ENCODE peak calls at places on chromosomes 16 and 17, in nine cellular contexts. One of them, this sample, is unnamed.

GRCh38 chr16:19136549-19137196 is 22.9 kb downstream of the ITPRIPL2 start:
- DNase-seq in endothelial cell: no peak
- DNase-seq in mesenteric fat pad: no peak
- DNase-seq in OCI-LY7: no peak
- DNase-seq in Caco-2: no peak
- DNase-seq in MM.1S: no peak
- DNase-seq in activated CD4-positive, alpha-beta T cell treated with anti-CD3 and anti-CD28 coated beads, Interleukin-2, amount 50 U/mL, for 48 hours: no peak
- DNase-seq in stimulated activated CD8-positive, alpha-beta memory T cell treated with anti-CD3 and anti-CD28 coated beads, Interleukin-7, amount 100 ng/mL, for 1 hour: no peak
- DNase-seq in activated CD8-positive, alpha-beta memory T cell treated with anti-CD3 and anti-CD28 coated beads for 1 hour: no peak
- DNase-seq in this sample: no peak

GRCh38 chr17:4033751-4034251 is 69.6 kb upstream of the ATP2A3 start:
- DNase-seq in mesenteric fat pad: no peak
- DNase-seq in endothelial cell: no peak
- DNase-seq in OCI-LY7: no peak
- DNase-seq in Caco-2: no peak
- DNase-seq in MM.1S: no peak
- DNase-seq in activated CD8-positive, alpha-beta memory T cell treated with anti-CD3 and anti-CD28 coated beads for 1 hour: no peak
- DNase-seq in activated CD4-positive, alpha-beta T cell treated with anti-CD3 and anti-CD28 coated beads, Interleukin-2, amount 50 U/mL, for 48 hours: no peak
- DNase-seq in stimulated activated CD8-positive, alpha-beta memory T cell treated with anti-CD3 and anti-CD28 coated beads, Interleukin-7, amount 100 ng/mL, for 1 hour: no peak
- DNase-seq in this sample: no peak

GRCh38 chr16:20401475-20402016 is 3.0 kb downstream of the PDILT start:
- DNase-seq in endothelial cell: no peak
- DNase-seq in activated CD8-positive, alpha-beta memory T cell treated with anti-CD3 and anti-CD28 coated beads for 1 hour: no peak
- DNase-seq in MM.1S: no peak
- DNase-seq in stimulated activated CD8-positive, alpha-beta memory T cell treated with anti-CD3 and anti-CD28 coated beads, Interleukin-7, amount 100 ng/mL, for 1 hour: no peak
- DNase-seq in OCI-LY7: no peak
- DNase-seq in mesenteric fat pad: no peak
- DNase-seq in Caco-2: no peak
- DNase-seq in activated CD4-positive, alpha-beta T cell treated with anti-CD3 and anti-CD28 coated beads, Interleukin-2, amount 50 U/mL, for 48 hours: no peak
- DNase-seq in this sample: no peak

GRCh38 chr17:16199093-16199492 is 16.2 kb downstream of the NCOR1 start:
- DNase-seq in activated CD8-positive, alpha-beta memory T cell treated with anti-CD3 and anti-CD28 coated beads for 1 hour: no peak
- DNase-seq in stimulated activated CD8-positive, alpha-beta memory T cell treated with anti-CD3 and anti-CD28 coated beads, Interleukin-7, amount 100 ng/mL, for 1 hour: no peak
- DNase-seq in mesenteric fat pad: no peak
- DNase-seq in endothelial cell: peak
- DNase-seq in OCI-LY7: peak
- DNase-seq in Caco-2: no peak
- DNase-seq in activated CD4-positive, alpha-beta T cell treated with anti-CD3 and anti-CD28 coated beads, Interleukin-2, amount 50 U/mL, for 48 hours: no peak
- DNase-seq in MM.1S: no peak
- DNase-seq in this sample: no peak

GRCh38 chr17:68981288-68981687 is 26.1 kb upstream of the ABCA8 start:
- DNase-seq in OCI-LY7: no peak
- DNase-seq in mesenteric fat pad: no peak
- DNase-seq in activated CD4-positive, alpha-beta T cell treated with anti-CD3 and anti-CD28 coated beads, Interleukin-2, amount 50 U/mL, for 48 hours: no peak
- DNase-seq in Caco-2: no peak
- DNase-seq in endothelial cell: no peak
- DNase-seq in stimulated activated CD8-positive, alpha-beta memory T cell treated with anti-CD3 and anti-CD28 coated beads, Interleukin-7, amount 100 ng/mL, for 1 hour: no peak
- DNase-seq in MM.1S: peak
- DNase-seq in activated CD8-positive, alpha-beta memory T cell treated with anti-CD3 and anti-CD28 coated beads for 1 hour: no peak
- DNase-seq in this sample: no peak

GRCh38 chr16:27273670-27274522 is 5.3 kb upstream of the NSMCE1 start:
- DNase-seq in activated CD4-positive, alpha-beta T cell treated with anti-CD3 and anti-CD28 coated beads, Interleukin-2, amount 50 U/mL, for 48 hours: peak
- DNase-seq in stimulated activated CD8-positive, alpha-beta memory T cell treated with anti-CD3 and anti-CD28 coated beads, Interleukin-7, amount 100 ng/mL, for 1 hour: no peak
- DNase-seq in activated CD8-positive, alpha-beta memory T cell treated with anti-CD3 and anti-CD28 coated beads for 1 hour: no peak
- DNase-seq in mesenteric fat pad: no peak
- DNase-seq in Caco-2: peak
- DNase-seq in MM.1S: no peak
- DNase-seq in endothelial cell: no peak
- DNase-seq in OCI-LY7: peak
- DNase-seq in this sample: no peak

GRCh38 chr17:21549107-21549687 is 143.1 kb upstream of the KCNJ18 start:
- DNase-seq in activated CD4-positive, alpha-beta T cell treated with anti-CD3 and anti-CD28 coated beads, Interleukin-2, amount 50 U/mL, for 48 hours: peak
- DNase-seq in activated CD8-positive, alpha-beta memory T cell treated with anti-CD3 and anti-CD28 coated beads for 1 hour: no peak
- DNase-seq in OCI-LY7: peak
- DNase-seq in endothelial cell: no peak
- DNase-seq in stimulated activated CD8-positive, alpha-beta memory T cell treated with anti-CD3 and anti-CD28 coated beads, Interleukin-7, amount 100 ng/mL, for 1 hour: no peak
- DNase-seq in mesenteric fat pad: no peak
- DNase-seq in Caco-2: no peak
- DNase-seq in MM.1S: no peak
- DNase-seq in this sample: no peak

GRCh38 chr16:49158029-49158642 is 123.5 kb downstream of the CBLN1 start:
- DNase-seq in activated CD8-positive, alpha-beta memory T cell treated with anti-CD3 and anti-CD28 coated beads for 1 hour: no peak
- DNase-seq in stimulated activated CD8-positive, alpha-beta memory T cell treated with anti-CD3 and anti-CD28 coated beads, Interleukin-7, amount 100 ng/mL, for 1 hour: no peak
- DNase-seq in Caco-2: peak
- DNase-seq in endothelial cell: peak
- DNase-seq in MM.1S: peak
- DNase-seq in activated CD4-positive, alpha-beta T cell treated with anti-CD3 and anti-CD28 coated beads, Interleukin-2, amount 50 U/mL, for 48 hours: peak
- DNase-seq in mesenteric fat pad: no peak
- DNase-seq in OCI-LY7: peak
- DNase-seq in this sample: no peak

GRCh38 chr16:1290032-1290431 is 19.4 kb upstream of the UBE2I start:
- DNase-seq in activated CD8-positive, alpha-beta memory T cell treated with anti-CD3 and anti-CD28 coated beads for 1 hour: no peak
- DNase-seq in endothelial cell: no peak
- DNase-seq in mesenteric fat pad: no peak
- DNase-seq in Caco-2: no peak
- DNase-seq in OCI-LY7: no peak
- DNase-seq in activated CD4-positive, alpha-beta T cell treated with anti-CD3 and anti-CD28 coated beads, Interleukin-2, amount 50 U/mL, for 48 hours: no peak
- DNase-seq in MM.1S: no peak
- DNase-seq in stimulated activated CD8-positive, alpha-beta memory T cell treated with anti-CD3 and anti-CD28 coated beads, Interleukin-7, amount 100 ng/mL, for 1 hour: no peak
- DNase-seq in this sample: no peak

GRCh38 chr17:45127583-45128300 is 4.6 kb downstream of the PLCD3 start:
- DNase-seq in MM.1S: no peak
- DNase-seq in endothelial cell: no peak
- DNase-seq in mesenteric fat pad: no peak
- DNase-seq in activated CD4-positive, alpha-beta T cell treated with anti-CD3 and anti-CD28 coated beads, Interleukin-2, amount 50 U/mL, for 48 hours: no peak
- DNase-seq in stimulated activated CD8-positive, alpha-beta memory T cell treated with anti-CD3 and anti-CD28 coated beads, Interleukin-7, amount 100 ng/mL, for 1 hour: no peak
- DNase-seq in OCI-LY7: no peak
- DNase-seq in activated CD8-positive, alpha-beta memory T cell treated with anti-CD3 and anti-CD28 coated beads for 1 hour: no peak
- DNase-seq in Caco-2: peak
- DNase-seq in this sample: peak

GRCh38 chr17:79628861-79629547 is 18.2 kb upstream of the RBFOX3 start:
- DNase-seq in stimulated activated CD8-positive, alpha-beta memory T cell treated with anti-CD3 and anti-CD28 coated beads, Interleukin-7, amount 100 ng/mL, for 1 hour: no peak
- DNase-seq in OCI-LY7: no peak
- DNase-seq in mesenteric fat pad: peak
- DNase-seq in Caco-2: peak
- DNase-seq in activated CD4-positive, alpha-beta T cell treated with anti-CD3 and anti-CD28 coated beads, Interleukin-2, amount 50 U/mL, for 48 hours: no peak
- DNase-seq in activated CD8-positive, alpha-beta memory T cell treated with anti-CD3 and anti-CD28 coated beads for 1 hour: no peak
- DNase-seq in MM.1S: no peak
- DNase-seq in endothelial cell: peak
- DNase-seq in this sample: no peak

GRCh38 chr16:27199235-27199586 is 4.1 kb upstream of the KDM8 start:
- DNase-seq in activated CD8-positive, alpha-beta memory T cell treated with anti-CD3 and anti-CD28 coated beads for 1 hour: no peak
- DNase-seq in mesenteric fat pad: no peak
- DNase-seq in OCI-LY7: peak
- DNase-seq in MM.1S: peak
- DNase-seq in stimulated activated CD8-positive, alpha-beta memory T cell treated with anti-CD3 and anti-CD28 coated beads, Interleukin-7, amount 100 ng/mL, for 1 hour: no peak
- DNase-seq in Caco-2: no peak
- DNase-seq in endothelial cell: no peak
- DNase-seq in activated CD4-positive, alpha-beta T cell treated with anti-CD3 and anti-CD28 coated beads, Interleukin-2, amount 50 U/mL, for 48 hours: no peak
- DNase-seq in this sample: no peak

GRCh38 chr17:43694081-43694870 is 32.6 kb upstream of the MEOX1 start:
- DNase-seq in stimulated activated CD8-positive, alpha-beta memory T cell treated with anti-CD3 and anti-CD28 coated beads, Interleukin-7, amount 100 ng/mL, for 1 hour: peak
- DNase-seq in Caco-2: peak
- DNase-seq in OCI-LY7: peak
- DNase-seq in activated CD8-positive, alpha-beta memory T cell treated with anti-CD3 and anti-CD28 coated beads for 1 hour: peak
- DNase-seq in endothelial cell: peak
- DNase-seq in activated CD4-positive, alpha-beta T cell treated with anti-CD3 and anti-CD28 coated beads, Interleukin-2, amount 50 U/mL, for 48 hours: peak
- DNase-seq in mesenteric fat pad: no peak
- DNase-seq in MM.1S: peak
- DNase-seq in this sample: peak

GRCh38 chr17:58755577-58756245 is at the start of gene PPM1E:
- DNase-seq in activated CD4-positive, alpha-beta T cell treated with anti-CD3 and anti-CD28 coated beads, Interleukin-2, amount 50 U/mL, for 48 hours: peak
- DNase-seq in endothelial cell: peak
- DNase-seq in MM.1S: peak
- DNase-seq in OCI-LY7: peak
- DNase-seq in mesenteric fat pad: no peak
- DNase-seq in Caco-2: peak
- DNase-seq in activated CD8-positive, alpha-beta memory T cell treated with anti-CD3 and anti-CD28 coated beads for 1 hour: no peak
- DNase-seq in stimulated activated CD8-positive, alpha-beta memory T cell treated with anti-CD3 and anti-CD28 coated beads, Interleukin-7, amount 100 ng/mL, for 1 hour: no peak
- DNase-seq in this sample: no peak

GRCh38 chr17:80981062-80981902 is 10.4 kb upstream of the CHMP6 start:
- DNase-seq in MM.1S: no peak
- DNase-seq in mesenteric fat pad: no peak
- DNase-seq in activated CD4-positive, alpha-beta T cell treated with anti-CD3 and anti-CD28 coated beads, Interleukin-2, amount 50 U/mL, for 48 hours: no peak
- DNase-seq in OCI-LY7: peak
- DNase-seq in Caco-2: peak
- DNase-seq in activated CD8-positive, alpha-beta memory T cell treated with anti-CD3 and anti-CD28 coated beads for 1 hour: no peak
- DNase-seq in stimulated activated CD8-positive, alpha-beta memory T cell treated with anti-CD3 and anti-CD28 coated beads, Interleukin-7, amount 100 ng/mL, for 1 hour: no peak
- DNase-seq in endothelial cell: peak
- DNase-seq in this sample: no peak

GRCh38 chr16:23397464-23397863 is 55.5 kb downstream of the COG7 start:
- DNase-seq in Caco-2: no peak
- DNase-seq in activated CD8-positive, alpha-beta memory T cell treated with anti-CD3 and anti-CD28 coated beads for 1 hour: no peak
- DNase-seq in endothelial cell: no peak
- DNase-seq in OCI-LY7: no peak
- DNase-seq in activated CD4-positive, alpha-beta T cell treated with anti-CD3 and anti-CD28 coated beads, Interleukin-2, amount 50 U/mL, for 48 hours: no peak
- DNase-seq in stimulated activated CD8-positive, alpha-beta memory T cell treated with anti-CD3 and anti-CD28 coated beads, Interleukin-7, amount 100 ng/mL, for 1 hour: no peak
- DNase-seq in mesenteric fat pad: no peak
- DNase-seq in MM.1S: no peak
- DNase-seq in this sample: no peak

GRCh38 chr17:19904924-19905323 is 37.2 kb upstream of the ULK2 start:
- DNase-seq in activated CD4-positive, alpha-beta T cell treated with anti-CD3 and anti-CD28 coated beads, Interleukin-2, amount 50 U/mL, for 48 hours: no peak
- DNase-seq in mesenteric fat pad: peak
- DNase-seq in OCI-LY7: no peak
- DNase-seq in activated CD8-positive, alpha-beta memory T cell treated with anti-CD3 and anti-CD28 coated beads for 1 hour: no peak
- DNase-seq in stimulated activated CD8-positive, alpha-beta memory T cell treated with anti-CD3 and anti-CD28 coated beads, Interleukin-7, amount 100 ng/mL, for 1 hour: no peak
- DNase-seq in MM.1S: no peak
- DNase-seq in Caco-2: no peak
- DNase-seq in endothelial cell: no peak
- DNase-seq in this sample: no peak

GRCh38 chr17:41226051-41226450 is 397 bp upstream of the KRTAP9-2 start:
- DNase-seq in stimulated activated CD8-positive, alpha-beta memory T cell treated with anti-CD3 and anti-CD28 coated beads, Interleukin-7, amount 100 ng/mL, for 1 hour: no peak
- DNase-seq in endothelial cell: no peak
- DNase-seq in activated CD8-positive, alpha-beta memory T cell treated with anti-CD3 and anti-CD28 coated beads for 1 hour: no peak
- DNase-seq in activated CD4-positive, alpha-beta T cell treated with anti-CD3 and anti-CD28 coated beads, Interleukin-2, amount 50 U/mL, for 48 hours: no peak
- DNase-seq in MM.1S: no peak
- DNase-seq in Caco-2: no peak
- DNase-seq in mesenteric fat pad: no peak
- DNase-seq in OCI-LY7: no peak
- DNase-seq in this sample: no peak

GRCh38 chr17:10019941-10020403 is 114.9 kb upstream of the RCVRN start:
- DNase-seq in endothelial cell: no peak
- DNase-seq in activated CD8-positive, alpha-beta memory T cell treated with anti-CD3 and anti-CD28 coated beads for 1 hour: no peak
- DNase-seq in mesenteric fat pad: no peak
- DNase-seq in MM.1S: no peak
- DNase-seq in stimulated activated CD8-positive, alpha-beta memory T cell treated with anti-CD3 and anti-CD28 coated beads, Interleukin-7, amount 100 ng/mL, for 1 hour: no peak
- DNase-seq in Caco-2: no peak
- DNase-seq in OCI-LY7: no peak
- DNase-seq in activated CD4-positive, alpha-beta T cell treated with anti-CD3 and anti-CD28 coated beads, Interleukin-2, amount 50 U/mL, for 48 hours: no peak
- DNase-seq in this sample: no peak

GRCh38 chr17:48555616-48556533 is 11.0 kb upstream of the HOXB2 start:
- DNase-seq in activated CD8-positive, alpha-beta memory T cell treated with anti-CD3 and anti-CD28 coated beads for 1 hour: no peak
- DNase-seq in Caco-2: peak
- DNase-seq in stimulated activated CD8-positive, alpha-beta memory T cell treated with anti-CD3 and anti-CD28 coated beads, Interleukin-7, amount 100 ng/mL, for 1 hour: no peak
- DNase-seq in mesenteric fat pad: no peak
- DNase-seq in OCI-LY7: no peak
- DNase-seq in activated CD4-positive, alpha-beta T cell treated with anti-CD3 and anti-CD28 coated beads, Interleukin-2, amount 50 U/mL, for 48 hours: no peak
- DNase-seq in MM.1S: no peak
- DNase-seq in endothelial cell: no peak
- DNase-seq in this sample: no peak

GRCh38 chr17:48791128-48792032 is 25.6 kb downstream of the TTLL6 start:
- DNase-seq in Caco-2: peak
- DNase-seq in MM.1S: peak
- DNase-seq in activated CD4-positive, alpha-beta T cell treated with anti-CD3 and anti-CD28 coated beads, Interleukin-2, amount 50 U/mL, for 48 hours: peak
- DNase-seq in activated CD8-positive, alpha-beta memory T cell treated with anti-CD3 and anti-CD28 coated beads for 1 hour: no peak
- DNase-seq in OCI-LY7: peak
- DNase-seq in stimulated activated CD8-positive, alpha-beta memory T cell treated with anti-CD3 and anti-CD28 coated beads, Interleukin-7, amount 100 ng/mL, for 1 hour: no peak
- DNase-seq in mesenteric fat pad: no peak
- DNase-seq in endothelial cell: peak
- DNase-seq in this sample: peak

GRCh38 chr16:88804552-88805339 is 1.2 kb downstream of the CDT1 start:
- DNase-seq in activated CD8-positive, alpha-beta memory T cell treated with anti-CD3 and anti-CD28 coated beads for 1 hour: no peak
- DNase-seq in Caco-2: peak
- DNase-seq in activated CD4-positive, alpha-beta T cell treated with anti-CD3 and anti-CD28 coated beads, Interleukin-2, amount 50 U/mL, for 48 hours: peak
- DNase-seq in MM.1S: peak
- DNase-seq in OCI-LY7: peak
- DNase-seq in mesenteric fat pad: no peak
- DNase-seq in endothelial cell: peak
- DNase-seq in stimulated activated CD8-positive, alpha-beta memory T cell treated with anti-CD3 and anti-CD28 coated beads, Interleukin-7, amount 100 ng/mL, for 1 hour: no peak
- DNase-seq in this sample: no peak

GRCh38 chr16:82504811-82505210 is 122.0 kb upstream of the CDH13 start:
- DNase-seq in stimulated activated CD8-positive, alpha-beta memory T cell treated with anti-CD3 and anti-CD28 coated beads, Interleukin-7, amount 100 ng/mL, for 1 hour: no peak
- DNase-seq in OCI-LY7: no peak
- DNase-seq in activated CD4-positive, alpha-beta T cell treated with anti-CD3 and anti-CD28 coated beads, Interleukin-2, amount 50 U/mL, for 48 hours: no peak
- DNase-seq in MM.1S: no peak
- DNase-seq in activated CD8-positive, alpha-beta memory T cell treated with anti-CD3 and anti-CD28 coated beads for 1 hour: no peak
- DNase-seq in Caco-2: no peak
- DNase-seq in mesenteric fat pad: no peak
- DNase-seq in endothelial cell: no peak
- DNase-seq in this sample: no peak

GRCh38 chr17:61397086-61397842 is 2.4 kb upstream of the TBX2 start:
- DNase-seq in MM.1S: no peak
- DNase-seq in Caco-2: no peak
- DNase-seq in mesenteric fat pad: no peak
- DNase-seq in activated CD4-positive, alpha-beta T cell treated with anti-CD3 and anti-CD28 coated beads, Interleukin-2, amount 50 U/mL, for 48 hours: no peak
- DNase-seq in stimulated activated CD8-positive, alpha-beta memory T cell treated with anti-CD3 and anti-CD28 coated beads, Interleukin-7, amount 100 ng/mL, for 1 hour: no peak
- DNase-seq in endothelial cell: no peak
- DNase-seq in OCI-LY7: no peak
- DNase-seq in activated CD8-positive, alpha-beta memory T cell treated with anti-CD3 and anti-CD28 coated beads for 1 hour: no peak
- DNase-seq in this sample: no peak

GRCh38 chr16:49019081-49019633 is 262.5 kb downstream of the CBLN1 start:
- DNase-seq in activated CD4-positive, alpha-beta T cell treated with anti-CD3 and anti-CD28 coated beads, Interleukin-2, amount 50 U/mL, for 48 hours: no peak
- DNase-seq in activated CD8-positive, alpha-beta memory T cell treated with anti-CD3 and anti-CD28 coated beads for 1 hour: no peak
- DNase-seq in endothelial cell: no peak
- DNase-seq in Caco-2: no peak
- DNase-seq in OCI-LY7: no peak
- DNase-seq in MM.1S: no peak
- DNase-seq in stimulated activated CD8-positive, alpha-beta memory T cell treated with anti-CD3 and anti-CD28 coated beads, Interleukin-7, amount 100 ng/mL, for 1 hour: no peak
- DNase-seq in mesenteric fat pad: no peak
- DNase-seq in this sample: no peak

GRCh38 chr17:75260679-75261335 is 599 bp downstream of the GGA3 start:
- DNase-seq in OCI-LY7: no peak
- DNase-seq in Caco-2: no peak
- DNase-seq in stimulated activated CD8-positive, alpha-beta memory T cell treated with anti-CD3 and anti-CD28 coated beads, Interleukin-7, amount 100 ng/mL, for 1 hour: no peak
- DNase-seq in activated CD4-positive, alpha-beta T cell treated with anti-CD3 and anti-CD28 coated beads, Interleukin-2, amount 50 U/mL, for 48 hours: peak
- DNase-seq in mesenteric fat pad: no peak
- DNase-seq in MM.1S: no peak
- DNase-seq in endothelial cell: no peak
- DNase-seq in activated CD8-positive, alpha-beta memory T cell treated with anti-CD3 and anti-CD28 coated beads for 1 hour: no peak
- DNase-seq in this sample: no peak

GRCh38 chr16:88939814-88940195 is 37.2 kb downstream of the CBFA2T3 start:
- DNase-seq in stimulated activated CD8-positive, alpha-beta memory T cell treated with anti-CD3 and anti-CD28 coated beads, Interleukin-7, amount 100 ng/mL, for 1 hour: no peak
- DNase-seq in Caco-2: no peak
- DNase-seq in OCI-LY7: no peak
- DNase-seq in activated CD4-positive, alpha-beta T cell treated with anti-CD3 and anti-CD28 coated beads, Interleukin-2, amount 50 U/mL, for 48 hours: no peak
- DNase-seq in MM.1S: no peak
- DNase-seq in endothelial cell: no peak
- DNase-seq in mesenteric fat pad: no peak
- DNase-seq in activated CD8-positive, alpha-beta memory T cell treated with anti-CD3 and anti-CD28 coated beads for 1 hour: no peak
- DNase-seq in this sample: no peak

GRCh38 chr17:36205637-36206458 is 5.0 kb upstream of the CCL4L2 start:
- DNase-seq in activated CD4-positive, alpha-beta T cell treated with anti-CD3 and anti-CD28 coated beads, Interleukin-2, amount 50 U/mL, for 48 hours: no peak
- DNase-seq in stimulated activated CD8-positive, alpha-beta memory T cell treated with anti-CD3 and anti-CD28 coated beads, Interleukin-7, amount 100 ng/mL, for 1 hour: no peak
- DNase-seq in OCI-LY7: no peak
- DNase-seq in endothelial cell: no peak
- DNase-seq in MM.1S: peak
- DNase-seq in mesenteric fat pad: no peak
- DNase-seq in activated CD8-positive, alpha-beta memory T cell treated with anti-CD3 and anti-CD28 coated beads for 1 hour: no peak
- DNase-seq in Caco-2: no peak
- DNase-seq in this sample: no peak

GRCh38 chr17:70929226-70929625 is 759.9 kb downstream of the KCNJ2 start:
- DNase-seq in activated CD8-positive, alpha-beta memory T cell treated with anti-CD3 and anti-CD28 coated beads for 1 hour: no peak
- DNase-seq in MM.1S: no peak
- DNase-seq in OCI-LY7: no peak
- DNase-seq in Caco-2: no peak
- DNase-seq in stimulated activated CD8-positive, alpha-beta memory T cell treated with anti-CD3 and anti-CD28 coated beads, Interleukin-7, amount 100 ng/mL, for 1 hour: no peak
- DNase-seq in activated CD4-positive, alpha-beta T cell treated with anti-CD3 and anti-CD28 coated beads, Interleukin-2, amount 50 U/mL, for 48 hours: no peak
- DNase-seq in endothelial cell: no peak
- DNase-seq in mesenteric fat pad: no peak
- DNase-seq in this sample: no peak

GRCh38 chr16:2498531-2499253 is 15.1 kb upstream of the ATP6V0C start:
- DNase-seq in activated CD8-positive, alpha-beta memory T cell treated with anti-CD3 and anti-CD28 coated beads for 1 hour: no peak
- DNase-seq in MM.1S: no peak
- DNase-seq in OCI-LY7: no peak
- DNase-seq in stimulated activated CD8-positive, alpha-beta memory T cell treated with anti-CD3 and anti-CD28 coated beads, Interleukin-7, amount 100 ng/mL, for 1 hour: no peak
- DNase-seq in Caco-2: no peak
- DNase-seq in endothelial cell: no peak
- DNase-seq in activated CD4-positive, alpha-beta T cell treated with anti-CD3 and anti-CD28 coated beads, Interleukin-2, amount 50 U/mL, for 48 hours: no peak
- DNase-seq in mesenteric fat pad: no peak
- DNase-seq in this sample: no peak

GRCh38 chr17:5220074-5220473 is 14.6 kb downstream of the SCIMP start:
- DNase-seq in endothelial cell: no peak
- DNase-seq in activated CD4-positive, alpha-beta T cell treated with anti-CD3 and anti-CD28 coated beads, Interleukin-2, amount 50 U/mL, for 48 hours: no peak
- DNase-seq in Caco-2: no peak
- DNase-seq in MM.1S: no peak
- DNase-seq in activated CD8-positive, alpha-beta memory T cell treated with anti-CD3 and anti-CD28 coated beads for 1 hour: no peak
- DNase-seq in OCI-LY7: no peak
- DNase-seq in stimulated activated CD8-positive, alpha-beta memory T cell treated with anti-CD3 and anti-CD28 coated beads, Interleukin-7, amount 100 ng/mL, for 1 hour: no peak
- DNase-seq in mesenteric fat pad: no peak
- DNase-seq in this sample: no peak

This sample was measured in SW 1271.